ENCODE peak calls at places on chromosome 10, in five cellular contexts. V is body of pancreas; W is stimulated activated CD8-positive, alpha-beta memory T cell treated with anti-CD3 and anti-CD28 coated beads, Interleukin-7, amount 100 ng/mL, for 4 hours; P is endothelial cell; N is heart right ventricle. X is an unnamed sample.

GRCh38 chr10:100634034-100634433 is 98.3 kb downstream of the HIF1AN start:
- DNase-seq in W (no peak), V (no peak), P (no peak), N (no peak), X (no peak)

GRCh38 chr10:83218205-83218604 is 921.1 kb upstream of the GHITM start:
- DNase-seq in P (no peak), W (no peak), V (no peak), N (no peak), X (no peak)

GRCh38 chr10:86109421-86109820 is 257.2 kb downstream of the GRID1 start:
- DNase-seq in P (no peak), V (no peak), W (no peak), N (no peak), X (no peak)

GRCh38 chr10:92691042-92691590 is 1.4 kb downstream of the HHEX start:
- DNase-seq in P (no peak), V (peak), N (no peak), W (no peak), X (no peak)

GRCh38 chr10:85333594-85333993 is 1005.2 kb downstream of the CCSER2 start:
- DNase-seq in N (no peak), V (no peak), P (no peak), W (no peak), X (no peak)

GRCh38 chr10:86329093-86329710 is 37.4 kb downstream of the GRID1 start:
- DNase-seq in N (no peak), P (no peak), V (no peak), W (no peak), X (no peak)

GRCh38 chr10:1643161-1643910 is 94.0 kb downstream of the ADARB2 start:
- DNase-seq in V (no peak), W (no peak), P (peak), N (no peak), X (no peak)

GRCh38 chr10:118541718-118542117 is 53.7 kb downstream of the PRLHR start:
- DNase-seq in V (no peak), N (no peak), P (no peak), W (no peak), X (no peak)

GRCh38 chr10:70735161-70735560 is 50.0 kb downstream of the TBATA start:
- DNase-seq in P (no peak), N (no peak), V (no peak), W (no peak), X (no peak)

GRCh38 chr10:28367865-28368541 is 65.1 kb upstream of the MPP7 start:
- DNase-seq in N (no peak), W (peak), V (no peak), P (no peak), X (no peak)

GRCh38 chr10:124837687-124838086 is 36.1 kb downstream of the ABRAXAS2 start:
- DNase-seq in N (no peak), V (no peak), P (no peak), W (no peak), X (no peak)

X was measured in prostate gland.